ENCODE peak calls at places on chromosome 1, in nine cellular contexts. F, U, K, W, O, L, P, S and V are unnamed samples.
A peak's percentile ranks its signal among the peaks of the same experiment; 100 is the strongest.

GRCh38 chr1:41758490-41758889 is 160.2 kb downstream of the HIVEP3 start:
- DNase-seq in F (no peak), U (no peak), K (peak; percentile 33), W (no peak), O (no peak), L (no peak), P (no peak), S (no peak), V (no peak)

GRCh38 chr1:22132517-22133235 is 10.2 kb downstream of the WNT4 start:
- DNase-seq in F (no peak), U (no peak), K (peak; percentile 63), W (no peak), O (peak; percentile 85), L (peak; percentile 56), P (peak; percentile 78), S (peak; percentile 25), V (no peak)

GRCh38 chr1:157162345-157162744 is 24.1 kb upstream of the ETV3 start:
- DNase-seq in F (no peak), U (no peak), K (peak; percentile 7), W (no peak), O (no peak), L (no peak), P (no peak), S (no peak), V (no peak)

GRCh38 chr1:82464362-82464931 is 663.7 kb downstream of the ADGRL2 start:
- DNase-seq in F (no peak), U (no peak), K (no peak), W (no peak), O (no peak), L (peak; percentile 59), P (no peak), S (peak; percentile 40), V (peak; percentile 70)

GRCh38 chr1:41314781-41315481 is 46.3 kb upstream of the FOXO6 start:
- DNase-seq in F (no peak), U (no peak), K (peak; percentile 59), W (no peak), O (no peak), L (no peak), P (no peak), S (peak; percentile 54), V (no peak)

GRCh38 chr1:169618367-169618766 is 11.6 kb downstream of the SELP start:
- DNase-seq in F (no peak), U (no peak), K (no peak), W (no peak), O (no peak), L (no peak), P (no peak), S (no peak), V (no peak)

GRCh38 chr1:188689542-188689941 is 1788.1 kb downstream of the BRINP3 start:
- DNase-seq in F (no peak), U (no peak), K (no peak), W (no peak), O (peak; percentile 12), L (no peak), P (no peak), S (peak; percentile 24), V (no peak)

GRCh38 chr1:53909946-53910345 is 16.0 kb downstream of the DIO1 start:
- DNase-seq in F (no peak), U (no peak), K (no peak), W (no peak), O (peak; percentile 36), L (no peak), P (no peak), S (no peak), V (no peak)

GRCh38 chr1:204213668-204214662 is at the start of gene GOLT1A:
- DNase-seq in F (peak; percentile 38), U (peak; percentile 75), K (peak; percentile 87), W (peak; percentile 69), O (peak; percentile 67), L (peak; percentile 58), P (peak; percentile 56), S (peak; percentile 46), V (peak; percentile 69)

GRCh38 chr1:166920561-166921475 is 44.8 kb upstream of the TADA1 start:
- DNase-seq in F (no peak), U (no peak), K (no peak), W (no peak), O (no peak), L (no peak), P (peak; percentile 13), S (no peak), V (no peak)

GRCh38 chr1:103063911-103064310 is 44.4 kb downstream of the COL11A1 start:
- DNase-seq in F (no peak), U (no peak), K (no peak), W (no peak), O (no peak), L (no peak), P (no peak), S (no peak), V (no peak)

GRCh38 chr1:233294991-233295774 is at the start of gene PCNX2:
- DNase-seq in F (no peak), U (no peak), K (peak; percentile 54), W (peak; percentile 48), O (peak; percentile 86), L (peak; percentile 43), P (peak; percentile 48), S (peak; percentile 56), V (peak; percentile 26)

GRCh38 chr1:165129568-165130164 is 226.8 kb downstream of the LMX1A start:
- DNase-seq in F (peak; percentile 24), U (no peak), K (peak; percentile 38), W (peak; percentile 73), O (peak; percentile 24), L (peak; percentile 20), P (peak; percentile 55), S (peak; percentile 47), V (peak; percentile 26)

DNA sequence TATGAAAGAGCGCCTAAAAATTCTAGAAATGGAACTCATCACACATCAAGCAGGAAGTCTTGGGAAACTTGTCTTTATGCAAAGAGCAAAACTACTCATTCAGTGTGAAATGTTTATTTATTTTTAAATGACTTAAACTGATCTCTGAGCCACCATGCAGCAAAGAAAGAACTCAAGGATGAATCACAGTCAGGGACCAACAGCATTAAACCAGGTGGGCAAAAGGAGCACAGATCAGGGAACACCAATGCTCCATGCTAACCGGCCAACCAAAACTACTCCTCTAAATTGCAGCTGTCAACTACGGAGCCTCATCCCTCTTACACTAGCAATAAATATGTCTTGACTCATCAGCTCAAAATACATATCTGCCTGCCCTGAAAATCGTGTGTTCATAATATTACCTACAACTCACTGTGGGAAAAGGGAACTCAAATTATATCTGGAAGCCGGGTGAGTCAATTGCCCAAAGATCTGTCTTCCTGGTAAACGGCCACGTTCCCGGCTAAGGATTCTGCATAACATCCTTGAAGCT is 129.2 kb downstream of the PTPN14 start:
- DNase-seq in F (no peak), U (no peak), K (peak; percentile 73), W (no peak), O (peak; percentile 70), L (no peak), P (no peak), S (peak; percentile 91), V (no peak)
- TF ChIP-seq CTCF in F (no peak), U (no peak), K (no peak), W (no peak), O (no peak), L (no peak), P (no peak), S (no peak), V (no peak)

DNA sequence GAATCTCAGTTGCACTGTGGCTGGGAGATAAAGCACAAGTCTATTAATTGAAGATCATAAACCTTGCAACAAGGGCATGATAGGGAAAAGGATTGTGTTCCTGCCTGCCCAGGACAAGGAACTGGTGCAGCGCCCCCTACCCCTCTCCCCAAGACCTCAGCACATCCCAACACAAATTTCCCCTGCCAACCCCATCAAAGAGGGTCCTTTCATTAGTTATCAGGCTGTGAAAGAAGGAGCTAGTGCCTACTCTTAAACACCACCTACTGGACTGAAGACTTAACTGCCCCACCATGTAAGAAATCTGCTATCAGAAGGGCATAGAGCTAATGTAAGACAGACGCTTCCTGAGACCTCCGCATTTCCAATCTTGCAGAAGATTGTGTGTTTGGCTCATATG is 372.6 kb downstream of the AGBL4 start:
- DNase-seq in F (no peak), U (no peak), K (no peak), W (no peak), O (no peak), L (no peak), P (no peak), S (no peak), V (no peak)
- TF ChIP-seq CTCF in F (no peak), U (no peak), K (no peak), W (no peak), O (no peak), L (no peak), P (no peak), S (no peak), V (peak; percentile 19)

GRCh38 chr1:109822749-109823542 is 59.2 kb upstream of the EPS8L3 start:
- DNase-seq in F (no peak), U (peak; percentile 54), K (no peak), W (no peak), O (no peak), L (no peak), P (no peak), S (no peak), V (no peak)

GRCh38 chr1:109821831-109822745 is 58.4 kb upstream of the EPS8L3 start:
- DNase-seq in F (peak; percentile 77), U (peak; percentile 88), K (peak; percentile 54), W (no peak), O (no peak), L (no peak), P (peak; percentile 83), S (peak; percentile 41), V (no peak)

GRCh38 chr1:109825774-109826173 is 62.1 kb upstream of the EPS8L3 start:
- DNase-seq in F (no peak), U (no peak), K (no peak), W (no peak), O (no peak), L (no peak), P (no peak), S (no peak), V (no peak)

GRCh38 chr1:109824349-109825115 is 60.8 kb upstream of the EPS8L3 start:
- DNase-seq in F (no peak), U (peak; percentile 32), K (no peak), W (no peak), O (no peak), L (no peak), P (no peak), S (no peak), V (no peak)

GRCh38 chr1:109823543-109824348 is 60.0 kb upstream of the EPS8L3 start:
- DNase-seq in F (no peak), U (peak; percentile 76), K (peak; percentile 15), W (no peak), O (no peak), L (no peak), P (peak; percentile 73), S (peak; percentile 28), V (no peak)
- TF ChIP-seq CTCF in F (no peak), U (no peak), K (peak; percentile 27), W (no peak), O (no peak), L (no peak), P (no peak), S (peak; percentile 9), V (no peak)

DNA sequence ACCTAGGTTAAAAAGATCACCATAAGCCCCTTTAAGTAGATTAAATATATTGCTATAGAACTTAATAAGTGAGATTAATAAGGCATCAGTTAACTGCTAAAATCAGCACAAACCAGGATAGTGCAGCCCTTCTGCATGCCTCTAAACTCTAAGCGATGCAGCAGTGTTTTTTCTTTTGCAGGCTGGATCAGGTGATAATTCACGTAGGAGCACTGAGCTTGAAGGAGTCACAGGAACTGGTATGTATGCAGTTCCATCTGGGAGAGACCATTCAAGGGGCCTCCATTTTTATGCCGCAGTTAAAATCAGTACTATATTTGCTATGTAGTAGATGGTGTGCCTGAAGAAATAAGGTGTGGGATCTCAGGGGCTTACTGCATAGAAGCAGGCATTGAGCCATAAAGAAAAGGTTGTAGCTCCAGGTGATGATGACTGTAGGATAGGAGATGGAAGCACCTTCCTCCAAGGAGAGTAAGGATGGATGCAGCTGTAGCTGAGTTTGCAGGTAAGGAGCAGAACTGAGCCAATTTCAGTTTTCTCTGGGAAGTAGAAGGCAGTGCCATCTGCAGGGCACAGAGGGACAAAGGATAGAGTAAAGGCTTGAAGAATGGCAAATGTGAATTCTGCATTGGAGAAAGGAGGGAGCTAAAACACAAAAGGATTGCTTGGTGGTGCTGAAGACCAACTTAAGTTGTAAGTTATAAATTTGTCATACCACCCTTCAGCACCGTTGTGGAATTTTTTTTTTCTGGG is 22.6 kb downstream of the NPL start:
- DNase-seq in F (no peak), U (no peak), K (no peak), W (no peak), O (no peak), L (no peak), P (no peak), S (no peak), V (no peak)
- TF ChIP-seq CTCF in F (no peak), U (no peak), K (peak; percentile 14), W (no peak), O (no peak), L (no peak), P (no peak), S (peak; percentile 24), V (peak; percentile 27)